ENCODE peak calls at places on chromosome 16, in seven cellular contexts. V is activated T-cell treated with anti-CD3 and anti-CD28 coated beads for 1 hour; L is frontal cortex; G is activated effector memory CD4-positive, alpha-beta T cell treated with Interleukin-2 at 50 U/mL for 16 hours; K is progenitor cell of endocrine pancreas; F is NCI-H2081; S is HT1080. P is an unnamed sample.
A peak's percentile ranks its signal among the peaks of the same experiment; 100 is the strongest.

GRCh38 chr16:15609286-15609649 is 33.7 kb downstream of the MARF1 start:
- DNase-seq in V (no peak), L (no peak), G (no peak), K (no peak), F (no peak), S (no peak), P (no peak)

GRCh38 chr16:86256995-86257394 is 253.3 kb upstream of the FOXF1 start:
- DNase-seq in V (no peak), L (no peak), G (no peak), K (no peak), F (no peak), S (no peak), P (no peak)

GRCh38 chr16:1614226-1615102 is 2.3 kb downstream of the CRAMP1 start:
- DNase-seq in V (no peak), L (peak; percentile 53), G (peak; percentile 1), K (peak; percentile 29), F (no peak), S (no peak), P (no peak)

GRCh38 chr16:56424791-56425438 is 430 bp downstream of the AMFR start:
- DNase-seq in V (peak; percentile 14), L (peak; percentile 43), G (no peak), K (peak; percentile 53), F (no peak), S (no peak), P (no peak)

GRCh38 chr16:1903845-1904820 is 14.1 kb downstream of the HS3ST6 start:
- DNase-seq in V (no peak), L (no peak), G (no peak), K (no peak), F (no peak), S (no peak), P (no peak)

GRCh38 chr16:3305109-3306068 is at the start of the genes TIGD7 and ZNF75A:
- DNase-seq in V (peak; percentile 69), L (peak; percentile 93), G (peak; percentile 72), K (peak; percentile 61), F (peak; percentile 85), S (peak; percentile 86), P (peak; percentile 76)

GRCh38 chr16:4593069-4593468 is 21.6 kb downstream of the UBALD1 start:
- DNase-seq in V (no peak), L (no peak), G (no peak), K (no peak), F (no peak), S (no peak), P (peak; percentile 68)

GRCh38 chr16:57240872-57241271 is 4.2 kb upstream of the ARL2BP start:
- DNase-seq in V (no peak), L (no peak), G (no peak), K (no peak), F (no peak), S (no peak), P (no peak)

GRCh38 chr16:85662976-85663830 is 25.6 kb downstream of the GINS2 start:
- DNase-seq in V (no peak), L (no peak), G (no peak), K (no peak), F (no peak), S (no peak), P (no peak)

GRCh38 chr16:74767749-74768148 is 6.9 kb downstream of the FA2H start:
- DNase-seq in V (no peak), L (no peak), G (no peak), K (no peak), F (no peak), S (no peak), P (no peak)

GRCh38 chr16:29999605-30000004 is 3.6 kb downstream of the INO80E start:
- DNase-seq in V (no peak), L (no peak), G (no peak), K (no peak), F (no peak), S (no peak), P (no peak)

P was measured in NCI-H524 treated with DMSO at 0.1 percent for 48 hours.